ENCODE peak calls at places on chromosomes 11 and 22, in four cellular contexts. Y, W, N and P are unnamed samples.
A peak's percentile ranks its signal among the peaks of the same experiment; 100 is the strongest.

GRCh38 chr11:64070301-64070656 is 34.5 kb downstream of the FLRT1 start:
- DNase-seq in N (no peak), Y (no peak), W (no peak), P (no peak)

GRCh38 chr11:68282141-68282860 is 10.5 kb upstream of the C11orf24 start:
- DNase-seq in Y (no peak), W (peak; percentile 12), N (no peak), P (no peak)

GRCh38 chr11:44134625-44135024 is 39.1 kb downstream of the EXT2 start:
- DNase-seq in Y (no peak), W (no peak), N (no peak), P (no peak)

GRCh38 chr11:102427068-102427467 is 25.5 kb downstream of the TMEM123 start:
- DNase-seq in N (no peak), W (no peak), Y (no peak), P (no peak)

GRCh38 chr11:122690292-122690691 is 34.8 kb downstream of the UBASH3B start:
- DNase-seq in W (no peak), Y (no peak), N (no peak), P (no peak)

GRCh38 chr11:125960771-125961170 is 14.9 kb downstream of the VSIG10L2 start:
- DNase-seq in Y (no peak), W (no peak), N (no peak), P (no peak)

GRCh38 chr11:2216400-2217064 is 44.9 kb upstream of the TH start:
- DNase-seq in Y (no peak), W (no peak), N (no peak), P (no peak)

GRCh38 chr11:44774131-44774530 is 47.4 kb downstream of the TSPAN18 start:
- DNase-seq in Y (no peak), W (no peak), N (no peak), P (no peak)

GRCh38 chr11:489610-490185 is 17.3 kb downstream of the RNH1 start:
- DNase-seq in N (no peak), W (no peak), Y (no peak), P (no peak)

GRCh38 chr22:50199836-50200332 is 927 bp upstream of the SELENOO start:
- DNase-seq in W (no peak), N (no peak), Y (no peak), P (no peak)

GRCh38 chr11:108858624-108859023 is 193.8 kb downstream of the DDX10 start:
- DNase-seq in W (no peak), N (no peak), Y (no peak), P (peak; percentile 27)